ENCODE peak calls at places on chromosomes 1 and 21, in five cellular contexts. W is HCT116, K is stomach, T is cardiac muscle cell, X is HepG2. G is an unnamed sample. For H3K9me3, the result is how much of the 10 kb centered on the place peaks cover.

GRCh38 chr1:22291926-22292788 is 149.3 kb upstream of the WNT4 start:
- DNase-seq in W (no peak), K (peak), T (no peak), X (no peak), G (no peak)

GRCh38 chr1:11749203-11749689 is 12.7 kb upstream of the C1orf167 start:
- DNase-seq in W (peak), K (peak), T (peak), X (peak), G (peak)

GRCh38 chr1:51139474-51139873 is 37.4 kb downstream of the C1orf185 start:
- DNase-seq in W (no peak), K (no peak), T (no peak), X (no peak), G (no peak)

GRCh38 chr21:23853796-23854379 is 1753.4 kb downstream of the MRPL39 start:
- DNase-seq in W (no peak), K (no peak), T (peak), X (no peak), G (peak)

GRCh38 chr1:89451011-89451410 is 73.6 kb upstream of the LRRC8B start:
- DNase-seq in W (no peak), K (no peak), T (no peak), X (no peak), G (no peak)

GRCh38 chr1:222416001-222416791 is 131.7 kb downstream of the HHIPL2 start:
- DNase-seq in W (no peak), K (no peak), T (no peak), X (no peak), G (no peak)

GRCh38 chr1:156559797-156560112 is 12.6 kb downstream of the IQGAP3 start:
- DNase-seq in W (no peak), K (no peak), T (no peak), X (no peak), G (no peak)

GRCh38 chr21:42294273-42294880 is 20.8 kb downstream of the TFF3 start:
- DNase-seq in W (no peak), K (no peak), T (no peak), X (no peak), G (no peak)

GRCh38 chr1:17116643-17117042 is 2.6 kb downstream of the PADI2 start:
- DNase-seq in W (no peak), K (no peak), T (no peak), X (no peak), G (no peak)

GRCh38 chr1:17118268-17118667 is 983 bp downstream of the PADI2 start:
- DNase-seq in W (no peak), K (no peak), T (no peak), X (no peak), G (no peak)

GRCh38 chr1:17118706-17119075 is 560 bp downstream of the PADI2 start:
- DNase-seq in W (no peak), K (no peak), T (peak), X (no peak), G (no peak)

GRCh38 chr1:17119076-17119743 is at the start of gene PADI2:
- DNase-seq in W (peak), K (peak), T (peak), X (no peak), G (peak)

GRCh38 chr1:17117451-17118265 is 1.6 kb downstream of the PADI2 start:
- DNase-seq in W (no peak), K (no peak), T (no peak), X (no peak), G (no peak)
- H3K4me3 ChIP-seq in W (no peak), K (no peak), T (no peak), X (no peak), G (peak)

DNA sequence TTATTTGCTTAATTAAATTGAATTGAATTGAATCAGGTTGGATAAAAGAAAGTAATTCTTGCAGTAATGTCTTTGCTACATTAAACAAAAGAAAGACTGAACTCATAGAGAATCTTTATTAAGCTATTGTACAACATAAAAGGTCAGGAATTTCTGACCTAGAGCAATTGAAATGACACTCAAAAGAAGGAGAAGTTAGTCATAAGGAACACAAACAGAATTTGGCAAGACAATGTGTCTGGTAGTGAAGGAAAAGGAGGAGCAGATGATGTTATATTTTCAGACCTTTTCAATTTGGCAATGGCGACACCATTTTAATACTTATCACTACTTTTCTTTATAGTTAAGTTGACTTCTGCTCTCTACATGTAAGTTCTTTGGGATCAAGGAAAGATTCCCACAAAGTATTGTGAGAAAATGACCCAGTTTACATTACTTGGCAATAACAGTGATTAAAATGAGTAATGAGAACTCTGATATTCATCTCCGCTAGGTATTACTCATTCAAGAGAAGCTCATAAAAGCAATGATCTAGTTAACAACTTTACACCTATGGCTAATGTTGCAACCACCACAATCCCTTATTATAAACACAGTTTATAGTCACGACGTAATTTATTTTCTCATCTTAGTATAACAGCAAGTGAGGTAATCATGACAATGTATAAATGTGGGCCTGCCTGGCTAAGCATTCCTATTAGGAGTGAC is 14.7 kb upstream of the KRTAP21-1 start:
- DNase-seq in W (no peak), K (no peak), T (no peak), X (no peak), G (no peak)
- H3K9me3 ChIP-seq in W (under half), K (under half), T (under half), X (half or more), G (under half)

DNA sequence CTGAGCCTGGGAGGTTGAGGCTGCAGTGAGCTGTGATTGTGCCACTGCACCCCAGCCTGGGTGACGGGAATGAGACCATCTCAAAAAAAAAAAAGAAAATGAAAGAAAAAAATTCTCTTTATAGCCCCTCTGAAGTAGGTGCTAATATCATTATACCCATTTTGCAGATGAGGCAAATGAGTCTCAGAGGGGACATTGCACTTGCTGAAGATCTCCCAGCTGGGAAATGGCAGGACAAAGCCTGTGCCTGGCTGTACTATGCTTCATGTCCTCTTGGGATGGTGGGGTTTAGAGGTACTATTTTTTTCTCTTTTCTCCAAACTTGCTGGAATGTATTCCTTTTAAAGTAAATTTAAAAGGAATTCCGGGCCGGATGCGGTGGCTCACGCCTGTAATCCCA is 1.6 kb downstream of the SMPDL3B start:
- DNase-seq in W (no peak), K (no peak), T (no peak), X (no peak), G (no peak)
- H3K4me3 ChIP-seq in W (no peak), K (no peak), T (no peak), X (no peak), G (no peak)

DNA sequence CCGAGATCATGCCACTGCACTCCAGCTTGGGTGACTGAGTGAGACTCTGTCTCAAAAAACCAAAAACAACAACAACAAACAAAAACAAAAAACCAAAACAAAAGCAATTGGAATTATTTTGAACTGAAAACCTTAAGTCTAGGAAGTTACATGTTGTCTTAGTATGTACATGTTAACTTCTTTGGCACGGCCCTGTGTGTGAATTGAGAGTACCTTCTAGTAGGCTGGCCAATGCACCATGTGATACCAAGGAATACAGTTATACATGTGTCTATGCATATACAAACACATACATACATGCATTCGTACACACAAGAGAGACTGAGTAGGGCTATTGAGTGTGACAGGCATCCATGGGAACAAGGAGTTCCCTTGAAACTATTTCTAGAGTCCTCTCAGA is 18.6 kb downstream of the TPTE start:
- DNase-seq in W (no peak), K (no peak), T (no peak), X (no peak), G (no peak)
- H3K9me3 ChIP-seq in W (under half), K (under half), T (under half), X (half or more), G (half or more)

GRCh38 chr1:220880367-220880680 is 1.1 kb downstream of the HLX start:
- DNase-seq in W (no peak), K (no peak), T (no peak), X (no peak), G (no peak)
- H3K4me3 ChIP-seq in W (peak), K (peak), T (peak), X (no peak), G (peak)

GRCh38 chr1:35280006-35280405 is 11.5 kb downstream of the ZMYM4 start:
- DNase-seq in W (no peak), K (no peak), T (no peak), X (no peak), G (no peak)
- H3K9me3 ChIP-seq in W (under half), K (under half), T (under half), X (under half), G (under half)

G was measured in A673.